ENCODE peak calls at places on chromosome 13, in eight cellular contexts. Y, T, C, S, X, F, K and Q are unnamed samples.

GRCh38 chr13:45422731-45423130 is 4.6 kb upstream of the SLC25A30 start:
- DNase-seq in X (no peak), T (peak; percentile 47), C (no peak), F (no peak), K (no peak), S (no peak), Y (no peak), Q (no peak)

GRCh38 chr13:50130686-50131051 is 115.4 kb downstream of the KCNRG start:
- DNase-seq in C (no peak), Y (no peak), F (no peak), T (peak; percentile 67), K (peak; percentile 58), X (no peak), S (no peak), Q (no peak)

GRCh38 chr13:32164622-32165268 is 133.2 kb downstream of the FRY start:
- DNase-seq in Y (peak; percentile 33), X (no peak), F (peak; percentile 30), C (peak; percentile 75), S (no peak), T (peak; percentile 58), K (peak; percentile 58), Q (peak; percentile 76)

GRCh38 chr13:111410232-111411021 is 90.0 kb downstream of the TEX29 start:
- DNase-seq in S (no peak), X (no peak), F (no peak), T (no peak), K (no peak), Y (no peak), C (no peak), Q (no peak)

GRCh38 chr13:31699650-31700049 is 39.7 kb upstream of the RXFP2 start:
- DNase-seq in S (no peak), F (no peak), Y (no peak), C (no peak), K (no peak), X (no peak), T (no peak), Q (no peak)

GRCh38 chr13:114279770-114280169 is 1.6 kb upstream of the UPF3A start:
- DNase-seq in T (no peak), S (no peak), K (no peak), X (no peak), F (no peak), Y (peak; percentile 12), C (no peak), Q (no peak)

GRCh38 chr13:59342396-59342795 is 821.3 kb downstream of the DIAPH3 start:
- DNase-seq in X (no peak), K (no peak), Y (no peak), C (no peak), F (no peak), T (no peak), S (no peak), Q (no peak)

GRCh38 chr13:77859450-77859849 is 59.2 kb downstream of the EDNRB start:
- DNase-seq in Y (no peak), K (peak; percentile 71), S (no peak), C (no peak), F (no peak), X (no peak), T (no peak), Q (no peak)

GRCh38 chr13:108734676-108735075 is 105.3 kb downstream of the MYO16 start:
- DNase-seq in S (no peak), T (peak; percentile 47), K (no peak), C (peak; percentile 43), X (no peak), F (no peak), Y (no peak), Q (no peak)

GRCh38 chr13:99662678-99663077 is 161.4 kb downstream of the TM9SF2 start:
- DNase-seq in T (no peak), F (no peak), C (no peak), X (no peak), Y (no peak), S (no peak), K (no peak), Q (no peak)

GRCh38 chr13:46663216-46663615 is 110.2 kb downstream of the LRCH1 start:
- DNase-seq in X (no peak), T (no peak), C (no peak), F (no peak), Y (no peak), K (no peak), S (no peak), Q (no peak)

GRCh38 chr13:65488606-65489005 is 1741.5 kb downstream of the PCDH9 start:
- DNase-seq in K (no peak), T (no peak), S (no peak), F (no peak), Y (no peak), C (no peak), X (no peak), Q (no peak)

GRCh38 chr13:24148414-24149305 is 11.9 kb upstream of the SPATA13 start:
- DNase-seq in Y (no peak), T (no peak), F (peak; percentile 97), S (peak; percentile 36), X (peak; percentile 48), C (peak; percentile 96), K (peak; percentile 98), Q (no peak)

GRCh38 chr13:63737418-63737817 is 2321.8 kb upstream of the PCDH20 start:
- DNase-seq in K (no peak), Y (no peak), X (no peak), C (no peak), F (no peak), S (no peak), T (no peak), Q (no peak)

GRCh38 chr13:70960841-70961443 is 852.7 kb upstream of the KLHL1 start:
- DNase-seq in K (peak; percentile 3), S (no peak), F (peak; percentile 12), X (no peak), C (no peak), T (no peak), Y (peak; percentile 1), Q (peak; percentile 22)

DNA sequence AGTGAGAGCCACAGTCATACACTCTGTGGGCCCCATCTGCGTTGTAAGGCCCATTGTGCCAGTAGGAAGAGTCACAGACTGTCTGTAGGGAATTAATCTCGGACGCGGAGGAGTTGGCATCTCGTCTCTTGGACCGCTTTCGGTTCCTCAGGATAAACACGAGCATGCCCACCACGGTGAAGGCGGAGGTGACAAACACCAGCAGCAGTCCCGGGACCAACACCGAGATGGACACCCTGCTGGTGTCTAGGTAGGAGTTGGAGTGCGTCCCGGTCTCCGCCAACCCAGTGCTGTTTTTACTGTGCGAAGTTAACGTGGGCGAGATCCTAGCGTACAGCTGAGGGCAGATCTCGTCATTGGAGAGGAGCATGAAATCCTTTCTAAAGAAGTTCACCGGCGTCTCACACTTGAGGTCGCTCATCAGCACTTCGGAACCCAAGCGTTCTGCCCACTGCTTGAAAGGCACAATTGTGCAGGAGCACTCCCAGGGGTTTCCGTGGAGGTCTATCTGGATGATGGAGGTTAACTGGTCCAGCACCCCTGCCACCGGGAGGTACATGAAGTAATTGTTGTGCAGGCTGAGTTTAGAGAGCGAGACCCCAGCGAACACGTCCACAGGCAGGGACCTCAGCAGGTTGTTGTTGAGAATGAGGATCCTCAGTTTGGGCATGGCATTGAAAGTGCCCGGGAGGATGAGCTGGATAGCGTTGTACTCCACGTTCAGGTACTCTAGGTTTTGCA is 2.7 kb downstream of the SLITRK1 start:
- DNase-seq in K (peak; percentile 6), T (peak; percentile 45), Y (no peak), X (no peak), F (no peak), S (no peak), C (no peak), Q (no peak)
- H3K4me3 ChIP-seq in K (peak overlapping the region; percentile 54), T (peak overlapping the region; percentile 61), Y (no peak overlapping the region), X (no peak overlapping the region), F (peak overlapping the region; percentile 26), S (no peak overlapping the region), C (no peak overlapping the region), Q (no peak overlapping the region)

GRCh38 chr13:76812971-76813691 is 73.1 kb downstream of the KCTD12 start:
- DNase-seq in Y (no peak), C (no peak), K (peak; percentile 83), F (no peak), X (no peak), S (no peak), T (no peak), Q (no peak)

GRCh38 chr13:76813874-76814273 is 72.3 kb downstream of the KCTD12 start:
- DNase-seq in C (no peak), X (no peak), F (no peak), Y (no peak), T (no peak), K (no peak), S (no peak), Q (peak; percentile 81)

GRCh38 chr13:76815344-76815743 is 70.9 kb downstream of the KCTD12 start:
- DNase-seq in Y (no peak), K (no peak), S (no peak), F (no peak), C (no peak), X (no peak), T (no peak), Q (peak; percentile 69)

GRCh38 chr13:76812206-76812882 is 73.9 kb downstream of the KCTD12 start:
- DNase-seq in K (peak; percentile 91), S (no peak), X (no peak), F (no peak), C (no peak), T (no peak), Y (no peak), Q (no peak)

GRCh38 chr13:76816394-76816793 is 69.8 kb downstream of the KCTD12 start:
- DNase-seq in S (no peak), T (no peak), K (no peak), X (no peak), C (no peak), F (no peak), Y (no peak), Q (peak; percentile 81)
- H3K4me3 ChIP-seq in S (no peak overlapping the region), T (no peak overlapping the region), K (no peak overlapping the region), X (no peak overlapping the region), C (no peak overlapping the region), F (no peak overlapping the region), Y (no peak overlapping the region), Q (no peak overlapping the region)

GRCh38 chr13:29845440-29846056 is 4.9 kb downstream of the UBL3 start:
- DNase-seq in X (no peak), Y (peak; percentile 17), T (no peak), K (peak; percentile 28), C (no peak), F (no peak), S (no peak), Q (no peak)
- H3K4me3 ChIP-seq in X (no peak overlapping the region), Y (no peak overlapping the region), T (no peak overlapping the region), K (peak overlapping the region; percentile 77), C (no peak overlapping the region), F (no peak overlapping the region), S (no peak overlapping the region), Q (no peak overlapping the region)

GRCh38 chr13:106213028-106213427 is 322.4 kb downstream of the EFNB2 start:
- DNase-seq in S (no peak), F (no peak), T (no peak), C (peak; percentile 4), K (no peak), Y (no peak), X (no peak), Q (no peak)

GRCh38 chr13:106210327-106210726 is 325.1 kb downstream of the EFNB2 start:
- DNase-seq in C (no peak), Y (no peak), X (no peak), S (no peak), T (no peak), K (no peak), F (no peak), Q (no peak)

GRCh38 chr13:106212436-106213010 is 322.9 kb downstream of the EFNB2 start:
- DNase-seq in S (no peak), T (no peak), F (no peak), K (peak; percentile 94), X (no peak), C (no peak), Y (no peak), Q (no peak)
- H3K4me3 ChIP-seq in S (no peak overlapping the region), T (no peak overlapping the region), F (no peak overlapping the region), K (no peak overlapping the region), X (no peak overlapping the region), C (peak overlapping the region; percentile 65), Y (no peak overlapping the region), Q (no peak overlapping the region)